ENCODE peak calls at places on chromosomes 13 and 19, in six cellular contexts. D is AML-193, L is T-helper 1 cell, S is epithelial cell of esophagus, K is fibroblast of gingiva, G is progenitor cell of endocrine pancreas. X is an unnamed sample.

GRCh38 chr19:56348289-56348877 is 33.7 kb upstream of the ZSCAN5A start:
- DNase-seq in D (peak), L (no peak), S (peak), K (no peak), G (no peak), X (peak)

GRCh38 chr19:7386308-7386707 is 37.6 kb downstream of the ARHGEF18 start:
- DNase-seq in D (no peak), L (no peak), S (peak), K (no peak), G (no peak), X (no peak)

GRCh38 chr19:38381138-38381537 is 6.7 kb downstream of the GGN start:
- DNase-seq in D (no peak), L (no peak), S (no peak), K (no peak), G (no peak), X (no peak)

GRCh38 chr19:3538965-3539742 is at the start of gene TEKTIP1:
- DNase-seq in D (no peak), L (no peak), S (no peak), K (no peak), G (no peak), X (no peak)

GRCh38 chr13:42808572-42808971 is 27.2 kb downstream of the FAM216B start:
- DNase-seq in D (no peak), L (no peak), S (no peak), K (no peak), G (no peak), X (no peak)

GRCh38 chr19:16441661-16442071 is 30.1 kb downstream of the EPS15L1 start:
- DNase-seq in D (peak), L (no peak), S (peak), K (no peak), G (peak), X (no peak)

GRCh38 chr13:111252449-111253124 is 67.9 kb upstream of the TEX29 start:
- DNase-seq in D (no peak), L (no peak), S (peak), K (peak), G (no peak), X (peak)

GRCh38 chr19:9645466-9645865 is 24.4 kb upstream of the ZNF561 start:
- DNase-seq in D (peak), L (no peak), S (peak), K (no peak), G (no peak), X (no peak)

GRCh38 chr19:15285896-15286591 is 46.3 kb downstream of the BRD4 start:
- DNase-seq in D (no peak), L (no peak), S (no peak), K (no peak), G (no peak), X (no peak)

GRCh38 chr19:11420894-11421606 is 1.9 kb upstream of the RGL3 start:
- DNase-seq in D (no peak), L (no peak), S (no peak), K (no peak), G (no peak), X (no peak)

GRCh38 chr19:54209058-54209747 is 8.5 kb downstream of the RPS9 start:
- DNase-seq in D (no peak), L (no peak), S (no peak), K (no peak), G (no peak), X (no peak)

GRCh38 chr13:26050568-26051230 is 1.1 kb downstream of the SHISA2 start:
- DNase-seq in D (no peak), L (no peak), S (peak), K (no peak), G (peak), X (peak)

GRCh38 chr13:44096906-44097305 is 217.2 kb downstream of the LACC1 start:
- DNase-seq in D (no peak), L (no peak), S (no peak), K (no peak), G (no peak), X (no peak)

GRCh38 chr13:87333599-87333998 is 337.6 kb upstream of the SLITRK5 start:
- DNase-seq in D (no peak), L (no peak), S (no peak), K (no peak), G (no peak), X (no peak)

GRCh38 chr13:106533940-106534843 is 1.3 kb downstream of the EFNB2 start:
- DNase-seq in D (no peak), L (peak), S (peak), K (peak), G (no peak), X (peak)

GRCh38 chr13:25857830-25858229 is 194.0 kb downstream of the SHISA2 start:
- DNase-seq in D (no peak), L (no peak), S (no peak), K (no peak), G (no peak), X (no peak)

GRCh38 chr13:51666316-51666715 is 82.1 kb downstream of the WDFY2 start:
- DNase-seq in D (no peak), L (no peak), S (no peak), K (no peak), G (no peak), X (no peak)

GRCh38 chr19:55284405-55285058 is 735 bp downstream of the BRSK1 start:
- DNase-seq in D (no peak), L (no peak), S (no peak), K (no peak), G (no peak), X (peak)

GRCh38 chr13:40598599-40598998 is 67.8 kb downstream of the FOXO1 start:
- DNase-seq in D (no peak), L (no peak), S (peak), K (no peak), G (no peak), X (no peak)

GRCh38 chr19:50790365-50790825 is at the start of gene ACP4:
- DNase-seq in D (no peak), L (no peak), S (no peak), K (no peak), G (no peak), X (no peak)

GRCh38 chr19:55117063-55117635 is 288 bp downstream of the PPP1R12C start:
- DNase-seq in D (no peak), L (no peak), S (no peak), K (no peak), G (no peak), X (peak)

GRCh38 chr13:74647211-74647610 is 513.0 kb upstream of the KLF12 start:
- DNase-seq in D (no peak), L (no peak), S (no peak), K (no peak), G (no peak), X (no peak)

GRCh38 chr13:51275101-51275500 is 52.9 kb downstream of the FAM124A start:
- DNase-seq in D (no peak), L (no peak), S (no peak), K (no peak), G (no peak), X (no peak)